ENCODE peak calls at places on chromosomes 7 and 10, in eight cellular contexts. F is GM12865; Z is retinal pigment epithelial cell; P is right atrium auricular region; I is Caco-2; H is CD4-positive, CD25-positive, alpha-beta regulatory T cell; A is cardiac muscle cell; L is GM12878. S is an unnamed sample.

GRCh38 chr7:24843821-24844449 is 86.7 kb upstream of the GSDME start:
- DNase-seq in F (no peak), Z (no peak), P (no peak), I (no peak), H (no peak), A (no peak), L (no peak), S (no peak)

GRCh38 chr10:93541402-93542357 is 24.8 kb upstream of the FFAR4 start:
- DNase-seq in F (peak), Z (no peak), P (no peak), I (no peak), H (no peak), A (peak), L (no peak), S (no peak)

GRCh38 chr7:159025161-159025779 is 119.4 kb downstream of the VIPR2 start:
- DNase-seq in F (no peak), Z (no peak), P (no peak), I (no peak), H (no peak), A (no peak), L (no peak), S (no peak)

GRCh38 chr10:28291881-28292297 is 11.0 kb downstream of the MPP7 start:
- DNase-seq in F (no peak), Z (peak), P (no peak), I (no peak), H (no peak), A (peak), L (no peak), S (peak)

GRCh38 chr7:116554436-116554835 is 29.6 kb downstream of the CAV1 start:
- DNase-seq in F (no peak), Z (no peak), P (no peak), I (no peak), H (no peak), A (peak), L (no peak), S (no peak)

GRCh38 chr7:74343281-74344127 is 54.3 kb downstream of the CLIP2 start:
- DNase-seq in F (no peak), Z (peak), P (no peak), I (no peak), H (no peak), A (peak), L (no peak), S (peak)

GRCh38 chr7:372939-373791 is 83.2 kb downstream of the FOXL3 start:
- DNase-seq in F (no peak), Z (no peak), P (no peak), I (peak), H (no peak), A (no peak), L (no peak), S (no peak)

GRCh38 chr10:29849434-29849833 is 210.0 kb downstream of the JCAD start:
- DNase-seq in F (no peak), Z (no peak), P (no peak), I (no peak), H (no peak), A (peak), L (no peak), S (peak)

GRCh38 chr7:42224391-42225003 is 12.5 kb downstream of the GLI3 start:
- DNase-seq in F (no peak), Z (no peak), P (no peak), I (no peak), H (no peak), A (no peak), L (no peak), S (no peak)

GRCh38 chr10:4663162-4663992 is 162.6 kb upstream of the AKR1E2 start:
- DNase-seq in F (peak), Z (peak), P (peak), I (peak), H (no peak), A (peak), L (peak), S (peak)

GRCh38 chr10:32073128-32073527 is 16.9 kb upstream of the KIF5B start:
- DNase-seq in F (no peak), Z (no peak), P (no peak), I (no peak), H (no peak), A (no peak), L (no peak), S (no peak)

GRCh38 chr10:79981356-79981672 is 32.4 kb upstream of the SFTPD start:
- DNase-seq in F (no peak), Z (no peak), P (peak), I (no peak), H (no peak), A (no peak), L (no peak), S (no peak)

GRCh38 chr10:33421789-33422188 is 87.3 kb upstream of the NRP1 start:
- DNase-seq in F (no peak), Z (peak), P (peak), I (no peak), H (no peak), A (peak), L (no peak), S (peak)

GRCh38 chr10:103799341-103799740 is 56.0 kb downstream of the SH3PXD2A start:
- DNase-seq in F (no peak), Z (no peak), P (no peak), I (no peak), H (no peak), A (no peak), L (no peak), S (no peak)

GRCh38 chr7:42495251-42495650 is 258.2 kb upstream of the GLI3 start:
- DNase-seq in F (no peak), Z (no peak), P (no peak), I (no peak), H (no peak), A (peak), L (no peak), S (no peak)

GRCh38 chr7:97421307-97421905 is 303.9 kb downstream of the SDHAF3 start:
- DNase-seq in F (no peak), Z (no peak), P (no peak), I (no peak), H (no peak), A (no peak), L (no peak), S (no peak)

GRCh38 chr10:2986341-2986933 is 80.9 kb upstream of the PFKP start:
- DNase-seq in F (no peak), Z (no peak), P (no peak), I (no peak), H (no peak), A (no peak), L (no peak), S (no peak)

GRCh38 chr10:121043124-121043849 is 192.1 kb downstream of the WDR11 start:
- DNase-seq in F (no peak), Z (no peak), P (no peak), I (no peak), H (no peak), A (peak), L (no peak), S (no peak)

GRCh38 chr10:96673318-96674099 is 46.8 kb downstream of the PIK3AP1 start:
- DNase-seq in F (peak), Z (no peak), P (no peak), I (peak), H (no peak), A (peak), L (peak), S (no peak)

GRCh38 chr10:31000867-31001266 is 30.8 kb downstream of the ZNF438 start:
- DNase-seq in F (no peak), Z (no peak), P (no peak), I (no peak), H (no peak), A (peak), L (no peak), S (no peak)

GRCh38 chr7:75966209-75966961 is 28.0 kb downstream of the TMEM120A start:
- DNase-seq in F (no peak), Z (no peak), P (peak), I (no peak), H (no peak), A (peak), L (no peak), S (no peak)

GRCh38 chr10:61271127-61271780 is 181.9 kb downstream of the TMEM26 start:
- DNase-seq in F (no peak), Z (peak), P (no peak), I (no peak), H (no peak), A (peak), L (no peak), S (peak)

GRCh38 chr10:63120554-63120953 is 12.6 kb upstream of the NRBF2 start:
- DNase-seq in F (no peak), Z (no peak), P (peak), I (no peak), H (no peak), A (peak), L (no peak), S (peak)

GRCh38 chr10:115049318-115049717 is 43.8 kb upstream of the ATRNL1 start:
- DNase-seq in F (no peak), Z (no peak), P (no peak), I (no peak), H (no peak), A (no peak), L (no peak), S (no peak)

GRCh38 chr7:96407427-96407826 is 85.5 kb upstream of the SLC25A13 start:
- DNase-seq in F (no peak), Z (no peak), P (no peak), I (no peak), H (no peak), A (no peak), L (no peak), S (peak)

GRCh38 chr7:71777278-71777677 is 634.9 kb downstream of the CALN1 start:
- DNase-seq in F (no peak), Z (no peak), P (peak), I (no peak), H (no peak), A (no peak), L (no peak), S (no peak)

GRCh38 chr7:14381306-14381705 is 391.8 kb upstream of the ETV1 start:
- DNase-seq in F (no peak), Z (no peak), P (no peak), I (no peak), H (no peak), A (peak), L (no peak), S (peak)

GRCh38 chr7:92826258-92827004 is 9.9 kb downstream of the CDK6 start:
- DNase-seq in F (no peak), Z (no peak), P (no peak), I (no peak), H (no peak), A (no peak), L (no peak), S (no peak)

GRCh38 chr10:76150139-76150885 is 718.9 kb downstream of the LRMDA start:
- DNase-seq in F (no peak), Z (no peak), P (no peak), I (peak), H (no peak), A (peak), L (no peak), S (no peak)

GRCh38 chr7:69953319-69954067 is 355.2 kb downstream of the AUTS2 start:
- DNase-seq in F (peak), Z (peak), P (no peak), I (no peak), H (no peak), A (no peak), L (no peak), S (no peak)

GRCh38 chr7:99693427-99694200 is 13.8 kb upstream of the CYP3A5 start:
- DNase-seq in F (no peak), Z (no peak), P (no peak), I (peak), H (no peak), A (no peak), L (no peak), S (no peak)

GRCh38 chr10:33235271-33235884 is 99.1 kb downstream of the NRP1 start:
- DNase-seq in F (no peak), Z (no peak), P (no peak), I (no peak), H (no peak), A (peak), L (no peak), S (no peak)

GRCh38 chr7:45394117-45394708 is 180.0 kb upstream of the ADCY1 start:
- DNase-seq in F (no peak), Z (no peak), P (no peak), I (no peak), H (no peak), A (no peak), L (no peak), S (no peak)

GRCh38 chr7:1227071-1227804 is 5.4 kb upstream of the UNCX start:
- DNase-seq in F (no peak), Z (no peak), P (no peak), I (no peak), H (no peak), A (no peak), L (no peak), S (no peak)

GRCh38 chr10:24299587-24300258 is 90.8 kb downstream of the KIAA1217 start:
- DNase-seq in F (peak), Z (no peak), P (no peak), I (no peak), H (no peak), A (peak), L (no peak), S (no peak)

GRCh38 chr7:2220954-2221353 is 11.8 kb downstream of the MAD1L1 start:
- DNase-seq in F (no peak), Z (no peak), P (no peak), I (no peak), H (no peak), A (no peak), L (no peak), S (no peak)

GRCh38 chr7:36707922-36708321 is 16.4 kb downstream of the AOAH start:
- DNase-seq in F (no peak), Z (no peak), P (no peak), I (no peak), H (no peak), A (no peak), L (no peak), S (no peak)

GRCh38 chr7:45660201-45660900 is 86.2 kb downstream of the ADCY1 start:
- DNase-seq in F (no peak), Z (no peak), P (peak), I (no peak), H (no peak), A (no peak), L (no peak), S (no peak)

GRCh38 chr10:24944512-24945255 is 7.7 kb downstream of the PRTFDC1 start:
- DNase-seq in F (peak), Z (peak), P (no peak), I (no peak), H (no peak), A (peak), L (no peak), S (no peak)

GRCh38 chr7:140314571-140315480 is 83.5 kb downstream of the SLC37A3 start:
- DNase-seq in F (no peak), Z (no peak), P (no peak), I (no peak), H (no peak), A (no peak), L (no peak), S (no peak)

GRCh38 chr7:140316165-140316661 is 82.1 kb downstream of the SLC37A3 start:
- DNase-seq in F (no peak), Z (peak), P (peak), I (no peak), H (no peak), A (peak), L (no peak), S (peak)

GRCh38 chr7:140317999-140318398 is 80.3 kb downstream of the SLC37A3 start:
- DNase-seq in F (no peak), Z (no peak), P (no peak), I (no peak), H (no peak), A (no peak), L (no peak), S (no peak)

GRCh38 chr7:140317597-140317996 is 80.7 kb downstream of the SLC37A3 start:
- DNase-seq in F (no peak), Z (no peak), P (no peak), I (no peak), H (no peak), A (no peak), L (no peak), S (no peak)

GRCh38 chr7:140315498-140316164 is 82.7 kb downstream of the SLC37A3 start:
- DNase-seq in F (no peak), Z (no peak), P (no peak), I (no peak), H (no peak), A (no peak), L (no peak), S (no peak)
- H3K4me3 ChIP-seq in F (no peak), Z (no peak), P (no peak), I (no peak), H (no peak), A (no peak), L (no peak), S (peak)

GRCh38 chr10:66788142-66788541 is 137.7 kb upstream of the LRRTM3 start:
- DNase-seq in F (no peak), Z (no peak), P (no peak), I (no peak), H (no peak), A (no peak), L (no peak), S (no peak)
- H3K4me3 ChIP-seq in F (no peak), Z (no peak), P (no peak), I (no peak), H (no peak), A (no peak), L (no peak), S (no peak)

DNA sequence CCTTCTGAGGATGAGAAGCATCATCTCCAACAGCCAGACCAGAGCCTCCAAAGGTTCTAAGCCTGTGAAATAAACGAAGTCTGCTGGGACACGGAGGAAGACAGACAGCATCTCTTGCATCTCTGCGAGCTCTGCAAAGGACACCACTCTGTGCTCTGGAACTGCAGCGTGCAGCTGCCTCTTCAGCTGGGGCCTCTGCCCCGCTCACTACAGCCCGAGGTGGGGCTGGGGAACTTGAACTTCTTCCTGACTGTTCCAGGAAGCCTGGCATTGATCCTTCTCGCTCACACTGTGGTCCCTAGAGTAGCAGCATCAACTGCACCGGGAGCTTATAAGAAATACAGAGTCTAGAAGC is 163.3 kb downstream of the USP6NL start:
- DNase-seq in F (no peak), Z (no peak), P (peak), I (no peak), H (no peak), A (no peak), L (no peak), S (no peak)
- H3K4me3 ChIP-seq in F (peak), Z (no peak), P (no peak), I (no peak), H (no peak), A (no peak), L (peak), S (no peak)

GRCh38 chr7:102908676-102909075 is 4.1 kb upstream of the LRRC17 start:
- DNase-seq in F (no peak), Z (no peak), P (no peak), I (no peak), H (no peak), A (no peak), L (no peak), S (no peak)

GRCh38 chr7:102914585-102914984 is 1.8 kb downstream of the LRRC17 start:
- DNase-seq in F (no peak), Z (no peak), P (peak), I (no peak), H (no peak), A (peak), L (no peak), S (no peak)

GRCh38 chr7:102916426-102916825 is 3.6 kb downstream of the LRRC17 start:
- DNase-seq in F (no peak), Z (no peak), P (no peak), I (no peak), H (no peak), A (peak), L (no peak), S (no peak)

GRCh38 chr7:102913846-102914245 is 1.0 kb downstream of the LRRC17 start:
- DNase-seq in F (no peak), Z (no peak), P (no peak), I (no peak), H (no peak), A (no peak), L (no peak), S (no peak)

GRCh38 chr7:102912742-102913141 is at the start of gene LRRC17:
- DNase-seq in F (no peak), Z (no peak), P (no peak), I (no peak), H (no peak), A (peak), L (no peak), S (peak)
- H3K4me3 ChIP-seq in F (no peak), Z (peak), P (no peak), I (no peak), H (no peak), A (no peak), L (no peak), S (peak)

GRCh38 chr7:32131091-32131490 is 60.9 kb upstream of the PDE1C start:
- DNase-seq in F (no peak), Z (no peak), P (no peak), I (no peak), H (no peak), A (no peak), L (no peak), S (no peak)
- H3K4me3 ChIP-seq in F (no peak), Z (no peak), P (no peak), I (no peak), H (no peak), A (no peak), L (no peak), S (no peak)

GRCh38 chr7:150976529-150977381 is 1.4 kb downstream of the KCNH2 start:
- DNase-seq in F (no peak), Z (no peak), P (peak), I (no peak), H (no peak), A (no peak), L (no peak), S (no peak)
- H3K4me3 ChIP-seq in F (no peak), Z (peak), P (peak), I (peak), H (no peak), A (peak), L (no peak), S (no peak)

GRCh38 chr7:21850531-21851285 is 95.0 kb downstream of the CDCA7L start:
- DNase-seq in F (no peak), Z (no peak), P (no peak), I (no peak), H (no peak), A (no peak), L (no peak), S (peak)

GRCh38 chr7:21851445-21852043 is 94.2 kb downstream of the CDCA7L start:
- DNase-seq in F (no peak), Z (no peak), P (no peak), I (no peak), H (no peak), A (no peak), L (no peak), S (no peak)
- H3K4me3 ChIP-seq in F (no peak), Z (no peak), P (no peak), I (no peak), H (peak), A (no peak), L (no peak), S (no peak)

DNA sequence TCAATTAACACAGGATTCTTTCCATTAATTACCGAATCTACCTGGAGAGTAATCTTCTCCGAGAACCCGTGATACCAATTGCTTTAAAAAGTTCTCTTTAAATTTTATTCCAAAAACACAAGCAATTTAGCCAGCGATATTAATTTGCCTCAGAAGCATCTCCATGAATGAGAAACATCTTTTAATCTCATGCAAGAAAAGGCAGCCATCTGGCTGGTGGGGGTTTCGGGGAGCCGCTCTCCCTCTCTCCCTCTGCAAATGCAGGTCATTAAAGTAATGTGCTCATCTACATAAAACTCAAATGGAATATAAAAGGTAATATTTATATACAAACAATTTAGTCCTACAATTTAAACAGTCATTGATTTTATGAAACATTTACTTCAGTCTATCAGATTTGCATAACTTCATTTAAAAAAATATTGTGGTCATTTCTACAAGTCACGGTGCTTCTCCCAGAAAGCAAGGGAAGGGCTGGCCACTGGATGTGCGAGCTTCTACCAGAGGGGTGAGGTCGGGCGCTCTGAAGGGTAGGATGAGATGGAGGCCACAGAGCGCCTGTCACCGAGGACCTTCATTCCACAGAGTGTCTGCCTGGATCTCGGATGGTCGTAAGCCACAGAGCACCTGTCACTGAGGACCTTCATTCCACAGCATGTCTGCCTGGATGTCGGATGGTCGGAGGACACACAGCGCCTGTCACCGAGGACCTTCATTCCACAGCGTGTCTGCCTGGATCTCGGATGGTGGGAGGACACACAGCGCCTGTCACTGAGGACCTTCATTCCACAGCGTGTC is 145.0 kb downstream of the WDR37 start:
- DNase-seq in F (no peak), Z (no peak), P (no peak), I (no peak), H (no peak), A (no peak), L (no peak), S (no peak)
- H3K4me3 ChIP-seq in F (no peak), Z (no peak), P (no peak), I (no peak), H (no peak), A (no peak), L (no peak), S (no peak)

S was measured in AG09309.